ENCODE peak calls at places on chromosomes 5 and 9, in seven cellular contexts. One of them, this sample, is unnamed.

GRCh38 chr5:9188131-9188530 is 357.7 kb downstream of the SEMA5A start:
- DNase-seq in HCT116: no peak
- DNase-seq in mammary epithelial cell: peak
- DNase-seq in tibial nerve: no peak
- DNase-seq in sigmoid colon: no peak
- DNase-seq in A549: no peak
- DNase-seq in pancreas: no peak
- DNase-seq in this sample: peak

GRCh38 chr5:97164846-97165245 is 18.2 kb downstream of the RIOK2 start:
- DNase-seq in HCT116: no peak
- DNase-seq in mammary epithelial cell: peak
- DNase-seq in tibial nerve: no peak
- DNase-seq in sigmoid colon: no peak
- DNase-seq in A549: no peak
- DNase-seq in pancreas: no peak
- DNase-seq in this sample: peak

GRCh38 chr5:130808691-130809090 is 356.4 kb downstream of the HINT1 start:
- DNase-seq in HCT116: no peak
- DNase-seq in mammary epithelial cell: no peak
- DNase-seq in tibial nerve: no peak
- DNase-seq in sigmoid colon: no peak
- DNase-seq in A549: no peak
- DNase-seq in pancreas: no peak
- DNase-seq in this sample: peak

GRCh38 chr5:73417307-73418035 is 31.1 kb downstream of the FOXD1 start:
- DNase-seq in HCT116: no peak
- DNase-seq in mammary epithelial cell: no peak
- DNase-seq in tibial nerve: peak
- DNase-seq in sigmoid colon: no peak
- DNase-seq in A549: no peak
- DNase-seq in pancreas: no peak
- DNase-seq in this sample: no peak

GRCh38 chr9:124743686-124744348 is 27.3 kb downstream of the NR6A1 start:
- DNase-seq in HCT116: no peak
- DNase-seq in mammary epithelial cell: no peak
- DNase-seq in tibial nerve: no peak
- DNase-seq in sigmoid colon: no peak
- DNase-seq in A549: no peak
- DNase-seq in pancreas: no peak
- DNase-seq in this sample: peak

GRCh38 chr5:2105141-2105540 is 222.4 kb upstream of the IRX4 start:
- DNase-seq in HCT116: no peak
- DNase-seq in mammary epithelial cell: no peak
- DNase-seq in tibial nerve: no peak
- DNase-seq in sigmoid colon: no peak
- DNase-seq in A549: no peak
- DNase-seq in pancreas: no peak
- DNase-seq in this sample: no peak

GRCh38 chr9:112443200-112443599 is 43.4 kb upstream of the KIAA1958 start:
- DNase-seq in HCT116: no peak
- DNase-seq in mammary epithelial cell: no peak
- DNase-seq in tibial nerve: no peak
- DNase-seq in sigmoid colon: no peak
- DNase-seq in A549: peak
- DNase-seq in pancreas: no peak
- DNase-seq in this sample: peak

GRCh38 chr5:98072921-98073320 is 700.5 kb upstream of the RGMB start:
- DNase-seq in HCT116: no peak
- DNase-seq in mammary epithelial cell: no peak
- DNase-seq in tibial nerve: no peak
- DNase-seq in sigmoid colon: no peak
- DNase-seq in A549: no peak
- DNase-seq in pancreas: no peak
- DNase-seq in this sample: no peak

GRCh38 chr5:143682788-143683419 is 129.1 kb upstream of the HMHB1 start:
- DNase-seq in HCT116: no peak
- DNase-seq in mammary epithelial cell: no peak
- DNase-seq in tibial nerve: no peak
- DNase-seq in sigmoid colon: no peak
- DNase-seq in A549: no peak
- DNase-seq in pancreas: no peak
- DNase-seq in this sample: no peak

GRCh38 chr5:173909205-173909604 is 21.1 kb downstream of the CPEB4 start:
- DNase-seq in HCT116: no peak
- DNase-seq in mammary epithelial cell: no peak
- DNase-seq in tibial nerve: no peak
- DNase-seq in sigmoid colon: no peak
- DNase-seq in A549: no peak
- DNase-seq in pancreas: no peak
- DNase-seq in this sample: no peak

GRCh38 chr9:119418721-119419120 is 49.5 kb upstream of the BRINP1 start:
- DNase-seq in HCT116: no peak
- DNase-seq in mammary epithelial cell: peak
- DNase-seq in tibial nerve: no peak
- DNase-seq in sigmoid colon: no peak
- DNase-seq in A549: no peak
- DNase-seq in pancreas: no peak
- DNase-seq in this sample: no peak

GRCh38 chr9:76216161-76216649 is 178.0 kb downstream of the RFK start:
- DNase-seq in HCT116: peak
- DNase-seq in mammary epithelial cell: peak
- DNase-seq in tibial nerve: no peak
- DNase-seq in sigmoid colon: no peak
- DNase-seq in A549: peak
- DNase-seq in pancreas: no peak
- DNase-seq in this sample: peak

GRCh38 chr5:10157085-10157669 is 92.5 kb downstream of the ATPSCKMT start:
- DNase-seq in HCT116: no peak
- DNase-seq in mammary epithelial cell: no peak
- DNase-seq in tibial nerve: no peak
- DNase-seq in sigmoid colon: no peak
- DNase-seq in A549: no peak
- DNase-seq in pancreas: no peak
- DNase-seq in this sample: no peak

GRCh38 chr5:149529463-149529862 is 21.8 kb downstream of the CSNK1A1 start:
- DNase-seq in HCT116: no peak
- DNase-seq in mammary epithelial cell: no peak
- DNase-seq in tibial nerve: no peak
- DNase-seq in sigmoid colon: peak
- DNase-seq in A549: no peak
- DNase-seq in pancreas: no peak
- DNase-seq in this sample: no peak
- H3K4me3 ChIP-seq in HCT116: no peak
- H3K4me3 ChIP-seq in mammary epithelial cell: no peak
- H3K4me3 ChIP-seq in tibial nerve: no peak
- H3K4me3 ChIP-seq in sigmoid colon: no peak
- H3K4me3 ChIP-seq in A549: no peak
- H3K4me3 ChIP-seq in pancreas: no peak
- H3K4me3 ChIP-seq in this sample: no peak

DNA sequence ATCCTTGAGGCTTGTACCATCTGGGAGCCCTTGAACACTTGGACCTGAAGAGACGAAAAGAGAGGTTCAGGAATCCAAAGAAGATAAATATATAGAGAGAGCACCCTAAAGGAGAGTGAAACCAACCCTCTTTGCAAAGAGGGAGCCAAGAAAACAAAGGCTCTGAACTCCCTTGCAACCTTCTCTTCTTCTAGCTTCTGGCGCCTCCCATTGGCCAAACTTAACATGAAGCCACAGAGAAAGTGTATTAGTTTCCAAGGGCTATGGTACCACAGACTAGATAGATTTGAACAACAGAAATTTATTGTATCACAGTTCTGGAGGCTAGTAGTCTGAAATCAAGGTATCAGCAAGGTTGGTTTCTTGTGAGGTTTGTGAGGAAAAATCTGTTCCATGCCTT is 175.1 kb downstream of the HCN1 start:
- DNase-seq in HCT116: peak
- DNase-seq in mammary epithelial cell: no peak
- DNase-seq in tibial nerve: no peak
- DNase-seq in sigmoid colon: no peak
- DNase-seq in A549: peak
- DNase-seq in pancreas: no peak
- DNase-seq in this sample: peak
- TF ChIP-seq CTCF in HCT116: peak
- TF ChIP-seq CTCF in mammary epithelial cell: no peak
- TF ChIP-seq CTCF in tibial nerve: no peak
- TF ChIP-seq CTCF in sigmoid colon: no peak
- TF ChIP-seq CTCF in A549: no peak
- TF ChIP-seq CTCF in pancreas: no peak
- TF ChIP-seq CTCF in this sample: no peak

GRCh38 chr5:139787568-139788293 is 7.9 kb upstream of the PSD2 start:
- DNase-seq in HCT116: peak
- DNase-seq in mammary epithelial cell: peak
- DNase-seq in tibial nerve: peak
- DNase-seq in sigmoid colon: peak
- DNase-seq in A549: peak
- DNase-seq in pancreas: peak
- DNase-seq in this sample: peak

GRCh38 chr5:139789845-139790189 is 5.8 kb upstream of the PSD2 start:
- DNase-seq in HCT116: no peak
- DNase-seq in mammary epithelial cell: no peak
- DNase-seq in tibial nerve: no peak
- DNase-seq in sigmoid colon: no peak
- DNase-seq in A549: no peak
- DNase-seq in pancreas: no peak
- DNase-seq in this sample: no peak

GRCh38 chr5:139788294-139788875 is 7.2 kb upstream of the PSD2 start:
- DNase-seq in HCT116: no peak
- DNase-seq in mammary epithelial cell: no peak
- DNase-seq in tibial nerve: peak
- DNase-seq in sigmoid colon: no peak
- DNase-seq in A549: no peak
- DNase-seq in pancreas: no peak
- DNase-seq in this sample: no peak

GRCh38 chr5:139789116-139789844 is 6.3 kb upstream of the PSD2 start:
- DNase-seq in HCT116: no peak
- DNase-seq in mammary epithelial cell: no peak
- DNase-seq in tibial nerve: no peak
- DNase-seq in sigmoid colon: no peak
- DNase-seq in A549: no peak
- DNase-seq in pancreas: no peak
- DNase-seq in this sample: no peak

GRCh38 chr5:139787257-139787567 is 8.4 kb upstream of the PSD2 start:
- DNase-seq in HCT116: no peak
- DNase-seq in mammary epithelial cell: no peak
- DNase-seq in tibial nerve: no peak
- DNase-seq in sigmoid colon: no peak
- DNase-seq in A549: no peak
- DNase-seq in pancreas: no peak
- DNase-seq in this sample: no peak
- H3K4me3 ChIP-seq in HCT116: no peak
- H3K4me3 ChIP-seq in mammary epithelial cell: no peak
- H3K4me3 ChIP-seq in tibial nerve: peak
- H3K4me3 ChIP-seq in sigmoid colon: peak
- H3K4me3 ChIP-seq in A549: no peak
- H3K4me3 ChIP-seq in pancreas: peak
- H3K4me3 ChIP-seq in this sample: no peak

GRCh38 chr5:39109616-39110015 is 35.4 kb upstream of the RICTOR start:
- DNase-seq in HCT116: no peak
- DNase-seq in mammary epithelial cell: no peak
- DNase-seq in tibial nerve: no peak
- DNase-seq in sigmoid colon: no peak
- DNase-seq in A549: no peak
- DNase-seq in pancreas: no peak
- DNase-seq in this sample: no peak

GRCh38 chr5:39107350-39107749 is 33.2 kb upstream of the RICTOR start:
- DNase-seq in HCT116: no peak
- DNase-seq in mammary epithelial cell: no peak
- DNase-seq in tibial nerve: no peak
- DNase-seq in sigmoid colon: no peak
- DNase-seq in A549: no peak
- DNase-seq in pancreas: no peak
- DNase-seq in this sample: no peak

GRCh38 chr5:39104221-39104620 is 30.0 kb upstream of the RICTOR start:
- DNase-seq in HCT116: no peak
- DNase-seq in mammary epithelial cell: no peak
- DNase-seq in tibial nerve: no peak
- DNase-seq in sigmoid colon: no peak
- DNase-seq in A549: no peak
- DNase-seq in pancreas: no peak
- DNase-seq in this sample: no peak

GRCh38 chr5:39108987-39109386 is 34.8 kb upstream of the RICTOR start:
- DNase-seq in HCT116: no peak
- DNase-seq in mammary epithelial cell: no peak
- DNase-seq in tibial nerve: no peak
- DNase-seq in sigmoid colon: no peak
- DNase-seq in A549: no peak
- DNase-seq in pancreas: no peak
- DNase-seq in this sample: no peak

GRCh38 chr5:39106332-39106731 is 32.1 kb upstream of the RICTOR start:
- DNase-seq in HCT116: no peak
- DNase-seq in mammary epithelial cell: no peak
- DNase-seq in tibial nerve: no peak
- DNase-seq in sigmoid colon: no peak
- DNase-seq in A549: peak
- DNase-seq in pancreas: no peak
- DNase-seq in this sample: peak
- TF ChIP-seq CTCF in HCT116: peak
- TF ChIP-seq CTCF in mammary epithelial cell: peak
- TF ChIP-seq CTCF in tibial nerve: no peak
- TF ChIP-seq CTCF in sigmoid colon: no peak
- TF ChIP-seq CTCF in A549: peak
- TF ChIP-seq CTCF in pancreas: no peak
- TF ChIP-seq CTCF in this sample: peak

DNA sequence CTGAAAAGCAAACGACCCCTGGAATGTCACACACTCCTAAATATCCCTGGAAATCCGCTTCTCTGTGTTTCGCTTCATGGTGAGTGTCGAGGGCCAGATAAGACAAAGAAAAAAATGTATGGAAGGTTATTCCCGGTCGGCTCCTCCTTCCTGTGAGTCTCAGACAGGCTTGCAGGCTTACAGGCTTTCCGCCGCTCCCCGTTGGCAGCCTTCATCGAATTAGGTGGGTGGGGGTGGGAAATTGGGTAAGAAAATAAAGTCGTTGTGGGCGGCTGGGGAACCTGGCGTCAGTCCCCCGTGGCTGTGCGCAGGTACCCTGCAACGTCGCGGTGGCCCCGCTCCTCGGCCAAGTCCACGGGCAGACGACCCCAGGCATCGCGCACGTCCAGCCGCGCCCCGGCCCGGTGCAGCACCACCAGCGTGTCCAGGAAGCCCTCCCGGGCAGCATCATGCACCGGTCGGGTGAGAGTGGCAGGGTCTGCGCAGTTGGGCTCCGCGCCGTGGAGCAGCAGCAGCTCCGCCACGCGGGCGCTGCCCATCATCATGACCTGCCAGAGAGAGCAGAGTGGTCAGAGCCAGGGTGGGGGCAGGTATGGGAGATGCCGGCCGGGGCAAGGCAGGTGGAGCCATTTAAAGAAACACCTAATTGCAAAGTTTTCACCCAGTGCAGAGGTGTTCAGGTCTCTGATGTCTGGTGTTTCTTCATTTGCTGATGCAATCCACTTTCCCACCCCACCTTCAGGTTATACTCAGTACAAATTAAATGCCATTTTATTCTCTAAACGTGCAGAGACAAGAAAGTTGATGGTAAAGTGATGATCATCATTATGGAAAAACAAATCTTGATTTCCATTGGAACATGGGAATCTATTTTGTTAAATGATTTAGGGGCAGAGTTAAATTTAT is 3.2 kb downstream of the CDKN2B start:
- DNase-seq in HCT116: no peak
- DNase-seq in mammary epithelial cell: peak
- DNase-seq in tibial nerve: no peak
- DNase-seq in sigmoid colon: no peak
- DNase-seq in A549: no peak
- DNase-seq in pancreas: no peak
- DNase-seq in this sample: peak
- H3K4me3 ChIP-seq in HCT116: no peak
- H3K4me3 ChIP-seq in mammary epithelial cell: peak
- H3K4me3 ChIP-seq in tibial nerve: peak
- H3K4me3 ChIP-seq in sigmoid colon: no peak
- H3K4me3 ChIP-seq in A549: no peak
- H3K4me3 ChIP-seq in pancreas: no peak
- H3K4me3 ChIP-seq in this sample: peak

GRCh38 chr5:149549461-149550266 is 1.6 kb downstream of the CSNK1A1 start:
- DNase-seq in HCT116: peak
- DNase-seq in mammary epithelial cell: peak
- DNase-seq in tibial nerve: no peak
- DNase-seq in sigmoid colon: no peak
- DNase-seq in A549: peak
- DNase-seq in pancreas: no peak
- DNase-seq in this sample: peak
- TF ChIP-seq CTCF in HCT116: no peak
- TF ChIP-seq CTCF in mammary epithelial cell: no peak
- TF ChIP-seq CTCF in tibial nerve: no peak
- TF ChIP-seq CTCF in sigmoid colon: no peak
- TF ChIP-seq CTCF in A549: no peak
- TF ChIP-seq CTCF in pancreas: no peak
- TF ChIP-seq CTCF in this sample: no peak

This sample was measured in epithelial cell of esophagus.